ENCODE peak calls at places on chromosomes 11 and 22, in five cellular contexts. M is HS-27A; H is cardiac muscle cell; E is activated CD8-positive, alpha-beta memory T cell treated with anti-CD3 and anti-CD28 coated beads, Interleukin-2, amount 10 ng/mL, durations not matched to agents 7 days and 5 days; Q is mesothelial cell of epicardium. K is an unnamed sample.

GRCh38 chr11:63490551-63491239 is at the start of gene PLAAT5:
- DNase-seq in M (no peak), H (peak; percentile 81), E (no peak), Q (no peak), K (peak; percentile 37)

GRCh38 chr11:8101421-8101820 is 20.4 kb downstream of the TUB start:
- DNase-seq in M (no peak), H (no peak), E (peak; percentile 33), Q (no peak), K (no peak)

GRCh38 chr11:118666331-118666730 is 13.1 kb downstream of the TREH start:
- DNase-seq in M (no peak), H (no peak), E (no peak), Q (no peak), K (no peak)

GRCh38 chr11:111573821-111574249 is 28.4 kb upstream of the SIK2 start:
- DNase-seq in M (no peak), H (peak; percentile 51), E (no peak), Q (no peak), K (no peak)

GRCh38 chr11:115334932-115335788 is 169.1 kb downstream of the CADM1 start:
- DNase-seq in M (no peak), H (peak; percentile 52), E (no peak), Q (no peak), K (no peak)

GRCh38 chr11:78228467-78228866 is 39.7 kb downstream of the USP35 start:
- DNase-seq in M (no peak), H (peak; percentile 74), E (peak; percentile 55), Q (no peak), K (no peak)

GRCh38 chr11:55054723-55055122 is 207.2 kb upstream of the TRIM48 start:
- DNase-seq in M (no peak), H (no peak), E (no peak), Q (no peak), K (no peak)

GRCh38 chr22:40898850-40899357 is 37.0 kb upstream of the DNAJB7 start:
- DNase-seq in M (no peak), H (peak; percentile 71), E (no peak), Q (no peak), K (no peak)

GRCh38 chr11:102664001-102664752 is 39.0 kb upstream of the MMP20 start:
- DNase-seq in M (no peak), H (peak; percentile 11), E (no peak), Q (no peak), K (no peak)

GRCh38 chr22:17891427-17892167 is 117.3 kb upstream of the BID start:
- DNase-seq in M (no peak), H (no peak), E (no peak), Q (no peak), K (no peak)

GRCh38 chr11:10287140-10287539 is 6.9 kb downstream of the SBF2 start:
- DNase-seq in M (no peak), H (no peak), E (no peak), Q (no peak), K (no peak)

GRCh38 chr22:27137809-27138400 is 480.5 kb downstream of the MIAT start:
- DNase-seq in M (no peak), H (no peak), E (no peak), Q (no peak), K (no peak)

GRCh38 chr11:128604723-128605122 is 17.4 kb upstream of the ETS1 start:
- DNase-seq in M (no peak), H (no peak), E (peak; percentile 9), Q (no peak), K (no peak)

GRCh38 chr22:41127447-41127846 is 35.1 kb downstream of the EP300 start:
- DNase-seq in M (no peak), H (no peak), E (no peak), Q (no peak), K (no peak)

GRCh38 chr11:63017306-63017974 is 1.8 kb upstream of the SLC22A8 start:
- DNase-seq in M (no peak), H (no peak), E (no peak), Q (no peak), K (no peak)

GRCh38 chr22:22099833-22100812 is 117.5 kb upstream of the TOP3B start:
- DNase-seq in M (no peak), H (peak; percentile 13), E (no peak), Q (no peak), K (no peak)

GRCh38 chr11:35514481-35514880 is 10.9 kb downstream of the PAMR1 start:
- DNase-seq in M (no peak), H (no peak), E (no peak), Q (no peak), K (no peak)

GRCh38 chr11:124421043-124421442 is 3.6 kb downstream of the OR8B4 start:
- DNase-seq in M (no peak), H (no peak), E (no peak), Q (no peak), K (no peak)

GRCh38 chr11:43942651-43943356 is 367 bp downstream of the C11orf96 start:
- DNase-seq in M (no peak), H (peak; percentile 52), E (no peak), Q (no peak), K (peak; percentile 16)

GRCh38 chr11:27443746-27444465 is 28.7 kb downstream of the LGR4 start:
- DNase-seq in M (no peak), H (no peak), E (no peak), Q (no peak), K (no peak)

GRCh38 chr11:93935826-93936225 is 85.3 kb upstream of the HEPHL1 start:
- DNase-seq in M (no peak), H (no peak), E (no peak), Q (no peak), K (no peak)

GRCh38 chr11:125489166-125489565 is 6.9 kb downstream of the FEZ1 start:
- DNase-seq in M (no peak), H (no peak), E (no peak), Q (no peak), K (no peak)

GRCh38 chr11:6817668-6818067 is 18.2 kb upstream of the OR6A2 start:
- DNase-seq in M (no peak), H (no peak), E (no peak), Q (no peak), K (no peak)

GRCh38 chr11:67057410-67057757 is 737 bp downstream of the RHOD start:
- DNase-seq in M (no peak), H (no peak), E (no peak), Q (no peak), K (no peak)

GRCh38 chr11:69430566-69430965 is 50.9 kb upstream of the LINC01488 start:
- DNase-seq in M (no peak), H (no peak), E (no peak), Q (no peak), K (no peak)

K was measured in progenitor cell of endocrine pancreas.